ENCODE peak calls at places on chromosomes 6 and 20, in nine cellular contexts. P is IMR-90, J is SK-N-SH, N is PC-3, U is GM23338, O is GM23248, A is K562, K is astrocyte, D is H1. H is an unnamed sample.
A peak's percentile ranks its signal among the peaks of the same experiment; 100 is the strongest.

GRCh38 chr6:31203345-31203979 is 33.0 kb upstream of the POU5F1 start:
- DNase-seq in P (peak; percentile 71), J (no peak), N (peak; percentile 92), U (no peak), O (peak; percentile 94), A (no peak), K (peak; percentile 71), D (no peak), H (peak; percentile 85)

GRCh38 chr20:38146156-38146555 is 18.9 kb downstream of the TGM2 start:
- DNase-seq in P (no peak), J (no peak), N (no peak), U (no peak), O (no peak), A (no peak), K (no peak), D (no peak), H (no peak)

GRCh38 chr20:14415492-14415891 is 78.1 kb upstream of the FLRT3 start:
- DNase-seq in P (no peak), J (no peak), N (peak; percentile 28), U (no peak), O (no peak), A (no peak), K (no peak), D (no peak), H (no peak)

GRCh38 chr6:168152306-168152963 is 73.4 kb upstream of the FRMD1 start:
- DNase-seq in P (no peak), J (no peak), N (no peak), U (no peak), O (no peak), A (no peak), K (no peak), D (peak; percentile 33), H (no peak)

GRCh38 chr20:10784337-10785183 is 110.8 kb upstream of the JAG1 start:
- DNase-seq in P (no peak), J (no peak), N (no peak), U (peak; percentile 74), O (no peak), A (no peak), K (no peak), D (no peak), H (no peak)

GRCh38 chr20:23436681-23437080 is 2.8 kb upstream of the CSTL1 start:
- DNase-seq in P (no peak), J (no peak), N (no peak), U (no peak), O (no peak), A (no peak), K (no peak), D (no peak), H (no peak)

GRCh38 chr6:109772961-109773431 is 81.9 kb downstream of the FIG4 start:
- DNase-seq in P (peak; percentile 80), J (no peak), N (peak; percentile 12), U (no peak), O (peak; percentile 30), A (no peak), K (peak; percentile 77), D (no peak), H (no peak)

GRCh38 chr6:108168980-108169800 is 3.4 kb downstream of the NR2E1 start:
- DNase-seq in P (no peak), J (peak; percentile 54), N (no peak), U (peak; percentile 78), O (peak; percentile 35), A (no peak), K (no peak), D (peak; percentile 69), H (no peak)

GRCh38 chr20:25496968-25497401 is 88.3 kb downstream of the NINL start:
- DNase-seq in P (peak; percentile 27), J (no peak), N (peak; percentile 100), U (no peak), O (no peak), A (no peak), K (peak; percentile 31), D (no peak), H (peak; percentile 95)

GRCh38 chr6:75282706-75283105 is 1.9 kb downstream of the TMEM30A start:
- DNase-seq in P (no peak), J (no peak), N (peak; percentile 23), U (no peak), O (peak; percentile 67), A (no peak), K (no peak), D (no peak), H (no peak)

GRCh38 chr6:75278474-75279077 is 6.0 kb downstream of the TMEM30A start:
- DNase-seq in P (no peak), J (no peak), N (peak; percentile 51), U (no peak), O (peak; percentile 22), A (no peak), K (peak; percentile 38), D (no peak), H (no peak)

GRCh38 chr6:75281643-75282042 is 2.9 kb downstream of the TMEM30A start:
- DNase-seq in P (no peak), J (no peak), N (no peak), U (no peak), O (no peak), A (no peak), K (no peak), D (no peak), H (no peak)

GRCh38 chr6:75280131-75280855 is 4.3 kb downstream of the TMEM30A start:
- DNase-seq in P (peak; percentile 45), J (no peak), N (no peak), U (no peak), O (peak; percentile 65), A (no peak), K (peak; percentile 42), D (no peak), H (no peak)

DNA sequence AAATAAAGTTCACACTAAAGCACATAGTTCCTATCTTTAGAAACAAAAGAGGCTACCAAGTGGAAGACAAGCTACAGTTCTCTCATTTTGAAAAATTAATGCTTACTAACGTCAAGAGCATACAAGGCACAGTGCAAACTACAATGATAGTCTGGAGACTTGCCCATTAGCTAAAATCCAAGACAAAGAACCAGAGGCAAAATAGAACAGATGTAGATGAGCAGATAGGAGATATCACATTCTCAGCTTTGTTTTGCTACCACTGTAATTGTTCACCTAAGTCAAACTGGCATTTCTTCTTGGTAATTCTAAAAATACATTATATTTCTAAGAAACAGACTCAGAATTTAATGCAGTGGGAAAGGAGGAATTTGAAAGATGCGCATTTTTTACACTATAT is 5.2 kb downstream of the TMEM30A start:
- DNase-seq in P (no peak), J (peak; percentile 30), N (no peak), U (no peak), O (no peak), A (peak; percentile 14), K (no peak), D (no peak), H (no peak)
- H3K4me2 ChIP-seq in P (peak overlapping the region; percentile 56), J (peak overlapping the region; percentile 82), N (peak overlapping the region; percentile 91), U (peak overlapping the region; percentile 80), O (no peak overlapping the region), A (no peak overlapping the region), K (peak overlapping the region; percentile 41), D (peak overlapping the region; percentile 20), H (no peak overlapping the region)

GRCh38 chr20:2697768-2698167 is 5.2 kb downstream of the EBF4 start:
- DNase-seq in P (no peak), J (peak; percentile 52), N (no peak), U (no peak), O (no peak), A (no peak), K (no peak), D (peak; percentile 39), H (no peak)
- H2AFZ ChIP-seq in P (no peak overlapping the region), J (no peak overlapping the region), N (no peak overlapping the region), U (no peak overlapping the region), O (no peak overlapping the region), A (no peak overlapping the region), K (no peak overlapping the region), D (no peak overlapping the region), H (no peak overlapping the region)

GRCh38 chr6:90003069-90003800 is 109.0 kb downstream of the GJA10 start:
- DNase-seq in P (no peak), J (no peak), N (peak; percentile 72), U (no peak), O (no peak), A (no peak), K (peak; percentile 45), D (no peak), H (no peak)
- H3K4me2 ChIP-seq in P (no peak overlapping the region), J (no peak overlapping the region), N (peak overlapping the region; percentile 76), U (no peak overlapping the region), O (peak overlapping the region; percentile 17), A (no peak overlapping the region), K (no peak overlapping the region), D (no peak overlapping the region), H (peak overlapping the region; percentile 2)

DNA sequence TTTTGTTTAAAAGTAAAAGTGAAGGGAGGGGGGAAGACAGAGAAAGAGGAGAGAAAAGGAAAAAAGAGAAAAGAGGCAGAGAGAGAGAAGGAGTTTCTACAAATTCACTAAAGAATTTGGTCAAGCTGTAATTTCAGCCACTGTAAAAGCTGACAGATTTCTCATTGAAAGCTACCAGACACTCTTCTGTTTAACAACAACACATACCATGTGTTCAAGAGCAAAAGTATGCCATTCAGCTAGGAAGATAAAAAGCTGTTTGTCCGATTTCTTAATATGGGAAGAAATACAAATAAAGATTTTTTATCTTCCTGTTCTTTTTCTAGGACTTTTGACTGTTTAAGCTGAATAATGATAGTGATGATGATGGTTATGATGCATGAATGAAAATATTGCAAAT is 204.8 kb upstream of the RSPO3 start:
- DNase-seq in P (no peak), J (no peak), N (no peak), U (no peak), O (no peak), A (no peak), K (no peak), D (no peak), H (no peak)
- H2AFZ ChIP-seq in P (no peak overlapping the region), J (no peak overlapping the region), N (no peak overlapping the region), U (no peak overlapping the region), O (peak overlapping the region; percentile 19), A (no peak overlapping the region), K (no peak overlapping the region), D (no peak overlapping the region), H (no peak overlapping the region)

DNA sequence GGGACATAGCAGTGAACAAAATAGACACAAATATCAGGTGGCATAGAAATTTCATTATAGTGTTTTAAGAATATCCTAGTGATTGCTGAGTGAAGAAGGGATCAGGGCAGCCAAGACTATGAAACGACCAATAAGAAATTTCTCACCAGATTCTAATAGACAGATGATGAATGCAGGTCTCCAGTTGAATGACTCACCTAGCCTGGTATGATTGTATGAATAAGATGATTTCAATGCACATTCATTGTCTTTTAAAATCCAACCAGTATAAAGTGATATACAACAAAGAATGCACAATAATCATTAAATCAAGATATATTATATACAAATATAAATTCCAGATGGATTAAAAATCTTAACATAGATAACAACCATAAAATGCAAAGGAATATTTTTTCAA is 124.5 kb upstream of the TENT5A start:
- DNase-seq in P (peak; percentile 30), J (no peak), N (peak; percentile 52), U (no peak), O (peak; percentile 60), A (no peak), K (peak; percentile 65), D (no peak), H (no peak)
- H3K4me2 ChIP-seq in P (no peak overlapping the region), J (no peak overlapping the region), N (no peak overlapping the region), U (no peak overlapping the region), O (no peak overlapping the region), A (no peak overlapping the region), K (no peak overlapping the region), D (no peak overlapping the region), H (no peak overlapping the region)

DNA sequence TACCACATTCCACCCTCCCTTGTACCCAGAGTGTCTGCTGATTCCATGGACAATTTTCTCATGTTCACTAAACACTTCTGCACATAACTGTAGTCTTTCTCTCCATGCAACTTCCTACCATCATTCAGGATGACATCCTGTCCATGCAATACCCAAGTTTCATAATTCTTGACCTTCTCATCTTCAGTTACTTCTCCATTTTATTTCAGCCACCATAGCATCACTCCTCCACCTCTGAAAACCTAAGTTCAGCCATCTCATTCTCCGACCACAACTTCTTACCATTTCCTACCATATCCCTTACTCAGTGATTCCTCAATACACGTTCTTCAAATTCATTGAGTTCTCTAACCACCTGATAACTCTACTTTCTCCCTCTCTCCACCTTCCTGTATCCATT is 216.5 kb upstream of the TENT5A start:
- DNase-seq in P (no peak), J (no peak), N (no peak), U (no peak), O (no peak), A (no peak), K (no peak), D (no peak), H (no peak)
- H2AFZ ChIP-seq in P (no peak overlapping the region), J (no peak overlapping the region), N (no peak overlapping the region), U (no peak overlapping the region), O (no peak overlapping the region), A (no peak overlapping the region), K (no peak overlapping the region), D (no peak overlapping the region), H (no peak overlapping the region)